ENCODE peak calls at places on chromosomes 12 and 14, in four cellular contexts. One of them, this sample, is unnamed.

GRCh38 chr12:66066071-66066928 is 64.2 kb downstream of the LLPH start:
- DNase-seq in fibroblast of lung: peak; percentile 82
- DNase-seq in CD8-positive, alpha-beta T cell: peak; percentile 7
- DNase-seq in H1: no peak
- DNase-seq in this sample: no peak

GRCh38 chr12:115322275-115322674 is 638.3 kb upstream of the TBX3 start:
- DNase-seq in H1: no peak
- DNase-seq in CD8-positive, alpha-beta T cell: no peak
- DNase-seq in fibroblast of lung: peak; percentile 59
- DNase-seq in this sample: no peak

GRCh38 chr14:55891692-55892091 is 226.5 kb upstream of the PELI2 start:
- DNase-seq in fibroblast of lung: no peak
- DNase-seq in H1: peak; percentile 9
- DNase-seq in CD8-positive, alpha-beta T cell: no peak
- DNase-seq in this sample: no peak

GRCh38 chr12:124422142-124422569 is 127.3 kb downstream of the RFLNA start:
- DNase-seq in H1: no peak
- DNase-seq in fibroblast of lung: no peak
- DNase-seq in CD8-positive, alpha-beta T cell: no peak
- DNase-seq in this sample: no peak

GRCh38 chr12:12008232-12008850 is 62.4 kb upstream of the BCL2L14 start:
- DNase-seq in fibroblast of lung: peak; percentile 47
- DNase-seq in H1: no peak
- DNase-seq in CD8-positive, alpha-beta T cell: peak; percentile 22
- DNase-seq in this sample: no peak

GRCh38 chr14:73424453-73424852 is 33.9 kb downstream of the NUMB start:
- DNase-seq in CD8-positive, alpha-beta T cell: no peak
- DNase-seq in H1: no peak
- DNase-seq in fibroblast of lung: no peak
- DNase-seq in this sample: no peak

GRCh38 chr14:22570132-22570949 is 18.7 kb downstream of the DAD1 start:
- DNase-seq in CD8-positive, alpha-beta T cell: peak; percentile 82
- DNase-seq in fibroblast of lung: peak; percentile 63
- DNase-seq in H1: peak; percentile 78
- DNase-seq in this sample: peak; percentile 74

GRCh38 chr14:72906316-72906715 is 12.4 kb upstream of the DPF3 start:
- DNase-seq in CD8-positive, alpha-beta T cell: no peak
- DNase-seq in H1: no peak
- DNase-seq in fibroblast of lung: peak; percentile 95
- DNase-seq in this sample: no peak

GRCh38 chr14:97056086-97056485 is 258.9 kb downstream of the VRK1 start:
- DNase-seq in H1: no peak
- DNase-seq in CD8-positive, alpha-beta T cell: peak; percentile 10
- DNase-seq in fibroblast of lung: no peak
- DNase-seq in this sample: no peak

GRCh38 chr12:6061661-6062060 is 62.8 kb downstream of the VWF start:
- DNase-seq in CD8-positive, alpha-beta T cell: no peak
- DNase-seq in H1: no peak
- DNase-seq in fibroblast of lung: no peak
- DNase-seq in this sample: no peak

GRCh38 chr12:53764630-53765029 is 12.9 kb upstream of the CISTR start:
- DNase-seq in H1: no peak
- DNase-seq in CD8-positive, alpha-beta T cell: no peak
- DNase-seq in fibroblast of lung: no peak
- DNase-seq in this sample: no peak

GRCh38 chr12:52870361-52871290 is 21.8 kb upstream of the KRT78 start:
- DNase-seq in H1: no peak
- DNase-seq in fibroblast of lung: no peak
- DNase-seq in CD8-positive, alpha-beta T cell: peak; percentile 88
- DNase-seq in this sample: peak; percentile 70

GRCh38 chr14:97329701-97330100 is 532.5 kb downstream of the VRK1 start:
- DNase-seq in CD8-positive, alpha-beta T cell: no peak
- DNase-seq in H1: no peak
- DNase-seq in fibroblast of lung: peak; percentile 11
- DNase-seq in this sample: no peak

GRCh38 chr14:61426048-61426447 is 104.7 kb downstream of the PRKCH start:
- DNase-seq in fibroblast of lung: no peak
- DNase-seq in H1: no peak
- DNase-seq in CD8-positive, alpha-beta T cell: no peak
- DNase-seq in this sample: no peak

GRCh38 chr12:15152864-15153263 is 68.4 kb downstream of the RERG start:
- DNase-seq in CD8-positive, alpha-beta T cell: no peak
- DNase-seq in fibroblast of lung: peak; percentile 89
- DNase-seq in H1: no peak
- DNase-seq in this sample: no peak

GRCh38 chr12:112112423-112113132 is 4.0 kb upstream of the NAA25 start:
- DNase-seq in CD8-positive, alpha-beta T cell: no peak
- DNase-seq in fibroblast of lung: no peak
- DNase-seq in H1: no peak
- DNase-seq in this sample: no peak

GRCh38 chr12:88578821-88579518 is 1.3 kb downstream of the KITLG start:
- DNase-seq in fibroblast of lung: no peak
- DNase-seq in H1: no peak
- DNase-seq in CD8-positive, alpha-beta T cell: no peak
- DNase-seq in this sample: no peak

GRCh38 chr12:88579572-88579940 is 715 bp downstream of the KITLG start:
- DNase-seq in CD8-positive, alpha-beta T cell: no peak
- DNase-seq in H1: no peak
- DNase-seq in fibroblast of lung: peak; percentile 44
- DNase-seq in this sample: peak; percentile 16

GRCh38 chr12:88578274-88578673 is 2.0 kb downstream of the KITLG start:
- DNase-seq in fibroblast of lung: peak; percentile 53
- DNase-seq in CD8-positive, alpha-beta T cell: no peak
- DNase-seq in H1: no peak
- DNase-seq in this sample: no peak

GRCh38 chr12:88575361-88575959 is 4.8 kb downstream of the KITLG start:
- DNase-seq in fibroblast of lung: no peak
- DNase-seq in CD8-positive, alpha-beta T cell: no peak
- DNase-seq in H1: no peak
- DNase-seq in this sample: no peak

GRCh38 chr12:88577537-88577936 is 2.7 kb downstream of the KITLG start:
- DNase-seq in H1: no peak
- DNase-seq in CD8-positive, alpha-beta T cell: no peak
- DNase-seq in fibroblast of lung: peak; percentile 66
- DNase-seq in this sample: no peak
- TF ChIP-seq CTCF in H1: peak; percentile 20
- TF ChIP-seq CTCF in CD8-positive, alpha-beta T cell: no peak
- TF ChIP-seq CTCF in fibroblast of lung: no peak
- TF ChIP-seq CTCF in this sample: no peak

DNA sequence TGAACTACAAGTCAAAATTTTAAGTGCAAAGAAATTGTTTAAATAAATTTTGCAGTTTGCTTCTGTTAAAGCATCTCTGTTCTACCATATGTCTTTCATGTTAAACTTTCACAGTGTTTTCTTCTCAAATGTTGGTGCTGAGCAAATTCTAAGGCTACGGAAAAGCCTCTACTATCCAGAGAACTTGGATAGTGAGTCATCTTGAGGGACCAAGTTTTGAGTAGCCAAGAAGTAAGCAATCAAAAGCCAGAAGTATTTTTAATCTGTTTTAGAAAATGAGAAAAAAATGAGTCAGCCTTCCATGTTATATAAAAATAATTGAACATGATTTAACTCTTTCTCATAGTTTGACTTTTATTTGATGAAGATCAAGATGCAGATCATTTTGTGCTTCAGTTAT is 3.3 kb downstream of the BRMS1L start:
- DNase-seq in H1: no peak
- DNase-seq in fibroblast of lung: peak; percentile 63
- DNase-seq in CD8-positive, alpha-beta T cell: no peak
- DNase-seq in this sample: no peak
- H3K4me1 ChIP-seq in H1: no peaks in the 10 kb centered on the region
- H3K4me1 ChIP-seq in fibroblast of lung: no peaks in the 10 kb centered on the region
- H3K4me1 ChIP-seq in CD8-positive, alpha-beta T cell: no peaks in the 10 kb centered on the region
- H3K4me1 ChIP-seq in this sample: no peaks in the 10 kb centered on the region

DNA sequence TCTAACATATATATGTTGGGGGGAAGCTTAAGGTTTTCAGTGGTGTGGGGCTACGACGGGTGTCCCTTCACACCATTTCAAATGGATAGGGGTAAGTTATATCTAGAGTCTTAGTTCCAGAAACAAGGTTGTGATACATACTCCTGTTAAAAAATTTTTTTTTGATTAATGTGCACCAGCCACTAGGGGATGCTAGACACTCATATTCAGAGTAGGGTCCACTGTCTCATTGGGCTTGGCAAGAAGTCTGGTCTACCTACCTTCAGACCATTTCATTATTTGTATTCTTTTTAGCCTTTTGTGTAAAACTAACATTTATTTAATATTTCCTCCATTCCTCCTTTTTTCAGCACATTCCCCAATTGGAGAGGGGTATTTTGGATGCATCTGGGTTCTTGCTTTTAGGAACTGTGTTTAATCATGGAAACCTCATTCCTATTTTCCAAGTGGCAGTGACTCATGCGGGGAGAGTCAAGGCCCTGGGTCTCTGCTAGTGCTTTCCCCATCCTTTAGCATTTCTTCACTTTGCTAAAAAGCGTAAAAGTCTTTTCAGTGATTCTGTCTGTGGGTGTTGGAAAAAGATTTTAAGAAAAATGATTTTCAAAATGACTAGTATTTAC is 33.4 kb downstream of the ANO4 start:
- DNase-seq in H1: no peak
- DNase-seq in fibroblast of lung: peak; percentile 39
- DNase-seq in CD8-positive, alpha-beta T cell: no peak
- DNase-seq in this sample: peak; percentile 21
- TF ChIP-seq CTCF in H1: peak; percentile 73
- TF ChIP-seq CTCF in fibroblast of lung: peak; percentile 82
- TF ChIP-seq CTCF in CD8-positive, alpha-beta T cell: no peak
- TF ChIP-seq CTCF in this sample: peak; percentile 77

GRCh38 chr12:109345428-109345827 is 2.3 kb upstream of the MYO1H start:
- DNase-seq in H1: no peak
- DNase-seq in fibroblast of lung: no peak
- DNase-seq in CD8-positive, alpha-beta T cell: no peak
- DNase-seq in this sample: no peak
- H3K4me1 ChIP-seq in H1: no peaks in the 10 kb centered on the region
- H3K4me1 ChIP-seq in fibroblast of lung: no peaks in the 10 kb centered on the region
- H3K4me1 ChIP-seq in CD8-positive, alpha-beta T cell: no peaks in the 10 kb centered on the region
- H3K4me1 ChIP-seq in this sample: no peaks in the 10 kb centered on the region

GRCh38 chr12:131390408-131391100 is 320.3 kb upstream of the SFSWAP start:
- DNase-seq in H1: peak; percentile 13
- DNase-seq in CD8-positive, alpha-beta T cell: no peak
- DNase-seq in fibroblast of lung: no peak
- DNase-seq in this sample: no peak
- TF ChIP-seq CTCF in H1: peak; percentile 26
- TF ChIP-seq CTCF in CD8-positive, alpha-beta T cell: no peak
- TF ChIP-seq CTCF in fibroblast of lung: no peak
- TF ChIP-seq CTCF in this sample: no peak

DNA sequence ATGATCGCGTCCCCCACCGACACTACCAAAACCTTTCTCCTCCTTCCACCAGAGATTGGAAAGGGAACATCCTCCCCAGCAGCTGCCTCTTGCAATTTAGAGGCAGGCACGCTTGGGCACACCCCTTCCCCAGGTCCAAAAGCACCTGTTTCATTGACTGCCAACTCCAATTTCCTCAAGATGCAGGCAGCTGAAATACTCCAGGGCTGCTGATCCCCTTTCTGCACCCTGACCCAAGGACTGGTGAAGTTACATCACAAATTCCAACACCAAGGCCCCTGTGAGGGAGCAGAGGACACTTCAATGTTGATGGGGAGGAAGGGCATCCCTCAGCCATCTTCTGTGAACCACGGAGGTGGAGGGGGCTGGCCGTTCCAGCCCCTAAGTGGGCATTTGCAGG is 33.8 kb downstream of the BCL11B start:
- DNase-seq in H1: no peak
- DNase-seq in fibroblast of lung: no peak
- DNase-seq in CD8-positive, alpha-beta T cell: no peak
- DNase-seq in this sample: no peak
- H3K4me1 ChIP-seq in H1: peaks cover 28% of the 10 kb centered on the region
- H3K4me1 ChIP-seq in fibroblast of lung: no peaks in the 10 kb centered on the region
- H3K4me1 ChIP-seq in CD8-positive, alpha-beta T cell: peaks cover 100% of the 10 kb centered on the region
- H3K4me1 ChIP-seq in this sample: no peaks in the 10 kb centered on the region

DNA sequence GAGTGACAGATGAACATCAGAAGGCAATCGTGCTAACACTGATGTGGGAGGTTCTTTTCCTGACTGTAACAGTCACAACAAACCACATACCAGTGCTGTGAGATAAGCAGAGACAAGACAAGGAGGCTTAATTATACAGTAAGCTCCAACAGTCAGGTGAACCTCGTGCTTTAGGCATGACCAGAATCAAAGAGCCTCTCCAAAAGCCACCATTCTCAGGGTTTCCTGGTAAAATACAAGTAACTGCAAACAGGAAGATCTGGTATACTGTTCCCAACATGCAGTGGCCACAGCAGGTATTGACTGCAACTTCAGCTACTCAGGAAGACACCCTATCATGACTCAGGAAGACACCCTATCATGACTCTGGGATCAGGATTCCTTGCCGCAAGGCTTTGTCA is 47.3 kb upstream of the GTF2A1 start:
- DNase-seq in fibroblast of lung: peak; percentile 12
- DNase-seq in H1: no peak
- DNase-seq in CD8-positive, alpha-beta T cell: no peak
- DNase-seq in this sample: no peak
- TF ChIP-seq CTCF in fibroblast of lung: no peak
- TF ChIP-seq CTCF in H1: no peak
- TF ChIP-seq CTCF in CD8-positive, alpha-beta T cell: no peak
- TF ChIP-seq CTCF in this sample: no peak

GRCh38 chr14:68558096-68558495 is 234.8 kb downstream of the ZFP36L1 start:
- DNase-seq in H1: no peak
- DNase-seq in fibroblast of lung: no peak
- DNase-seq in CD8-positive, alpha-beta T cell: no peak
- DNase-seq in this sample: no peak
- H3K4me1 ChIP-seq in H1: no peaks in the 10 kb centered on the region
- H3K4me1 ChIP-seq in fibroblast of lung: peaks cover 3% of the 10 kb centered on the region
- H3K4me1 ChIP-seq in CD8-positive, alpha-beta T cell: peaks cover 8% of the 10 kb centered on the region
- H3K4me1 ChIP-seq in this sample: no peaks in the 10 kb centered on the region